ENCODE peak calls at places on chromosomes 7 and 10, in four cellular contexts. F is spleen, Q is suprapubic skin, J is vagina. O is an unnamed sample.

GRCh38 chr7:123557016-123557630 is 495 bp downstream of the NDUFA5 start:
- DNase-seq in J (no peak), Q (no peak), F (no peak), O (no peak)

GRCh38 chr7:22002731-22003130 is 57.0 kb upstream of the CDCA7L start:
- DNase-seq in J (no peak), F (no peak), Q (no peak), O (no peak)

GRCh38 chr10:114970515-114970914 is 32.5 kb downstream of the TRUB1 start:
- DNase-seq in Q (no peak), J (no peak), F (no peak), O (no peak)

GRCh38 chr7:105920766-105921165 is 42.3 kb upstream of the CDHR3 start:
- DNase-seq in Q (no peak), J (no peak), F (no peak), O (no peak)

GRCh38 chr10:7475046-7475860 is 64.4 kb upstream of the SFMBT2 start:
- DNase-seq in Q (no peak), F (no peak), J (no peak), O (no peak)

GRCh38 chr7:36440880-36441279 is 51.2 kb downstream of the ANLN start:
- DNase-seq in F (no peak), J (no peak), Q (no peak), O (no peak)

GRCh38 chr7:42883950-42884349 is 27.9 kb downstream of the C7orf25 start:
- DNase-seq in Q (no peak), F (peak), J (no peak), O (peak)

GRCh38 chr7:150826061-150826849 is 25.7 kb downstream of the TMEM176A start:
- DNase-seq in J (no peak), Q (peak), F (no peak), O (no peak)

GRCh38 chr7:74606909-74607255 is 50.6 kb upstream of the GTF2I start:
- DNase-seq in F (no peak), J (no peak), Q (no peak), O (no peak)

GRCh38 chr7:82904871-82905270 is 257.8 kb downstream of the PCLO start:
- DNase-seq in Q (no peak), F (no peak), J (no peak), O (no peak)

GRCh38 chr10:125734148-125734547 is 14.6 kb downstream of the EDRF1 start:
- DNase-seq in J (no peak), Q (no peak), F (no peak), O (no peak)

GRCh38 chr7:2716906-2717292 is 28.9 kb downstream of the AMZ1 start:
- DNase-seq in Q (no peak), F (no peak), J (no peak), O (no peak)

GRCh38 chr7:90216771-90217170 is 5.2 kb downstream of the STEAP2 start:
- DNase-seq in J (no peak), F (no peak), Q (no peak), O (no peak)

DNA sequence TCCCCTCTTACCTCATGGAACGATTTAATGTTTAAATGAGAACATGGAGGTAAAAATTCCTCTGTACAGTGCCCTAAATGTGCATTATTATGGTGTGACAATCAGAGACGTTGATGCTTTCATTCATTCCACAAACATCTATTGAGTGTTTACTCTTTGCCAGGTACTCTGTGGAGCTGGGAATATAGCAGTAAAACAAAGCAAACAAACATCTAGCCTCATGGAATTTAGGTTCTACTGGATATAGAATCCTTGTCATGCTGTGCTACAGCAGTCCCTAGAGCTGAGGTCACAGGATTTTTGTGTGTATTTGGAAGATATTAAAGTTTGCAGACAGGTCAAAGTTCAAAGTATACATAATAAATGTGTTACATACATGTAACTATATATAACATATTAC is 140.7 kb downstream of the CUBN start:
- DNase-seq in F (no peak), Q (no peak), J (no peak), O (no peak)
- TF ChIP-seq POLR2AphosphoS5 in F (no peak), Q (no peak), J (no peak), O (no peak)

DNA sequence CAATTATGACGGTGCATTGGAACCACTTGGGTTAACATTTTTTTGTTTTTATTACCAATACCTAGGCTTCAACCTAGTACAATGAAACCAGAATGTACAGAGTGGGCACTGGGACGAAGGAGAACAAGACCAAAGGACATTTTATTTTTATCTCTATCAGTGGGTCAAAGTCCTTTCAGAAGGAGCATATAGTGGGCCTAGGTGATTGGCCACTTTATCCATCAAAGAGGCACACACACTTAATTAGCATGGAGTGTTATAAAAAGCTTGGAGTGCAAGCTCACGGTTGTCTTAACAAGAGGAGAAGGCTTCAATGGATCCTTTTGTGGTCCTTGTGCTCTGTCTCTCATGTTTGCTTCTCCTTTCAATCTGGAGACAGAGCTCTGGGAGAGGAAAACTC is at the start of gene CYP2C19:
- DNase-seq in Q (no peak), J (no peak), F (no peak), O (no peak)
- TF ChIP-seq POLR2A in Q (no peak), J (no peak), F (no peak), O (no peak)

DNA sequence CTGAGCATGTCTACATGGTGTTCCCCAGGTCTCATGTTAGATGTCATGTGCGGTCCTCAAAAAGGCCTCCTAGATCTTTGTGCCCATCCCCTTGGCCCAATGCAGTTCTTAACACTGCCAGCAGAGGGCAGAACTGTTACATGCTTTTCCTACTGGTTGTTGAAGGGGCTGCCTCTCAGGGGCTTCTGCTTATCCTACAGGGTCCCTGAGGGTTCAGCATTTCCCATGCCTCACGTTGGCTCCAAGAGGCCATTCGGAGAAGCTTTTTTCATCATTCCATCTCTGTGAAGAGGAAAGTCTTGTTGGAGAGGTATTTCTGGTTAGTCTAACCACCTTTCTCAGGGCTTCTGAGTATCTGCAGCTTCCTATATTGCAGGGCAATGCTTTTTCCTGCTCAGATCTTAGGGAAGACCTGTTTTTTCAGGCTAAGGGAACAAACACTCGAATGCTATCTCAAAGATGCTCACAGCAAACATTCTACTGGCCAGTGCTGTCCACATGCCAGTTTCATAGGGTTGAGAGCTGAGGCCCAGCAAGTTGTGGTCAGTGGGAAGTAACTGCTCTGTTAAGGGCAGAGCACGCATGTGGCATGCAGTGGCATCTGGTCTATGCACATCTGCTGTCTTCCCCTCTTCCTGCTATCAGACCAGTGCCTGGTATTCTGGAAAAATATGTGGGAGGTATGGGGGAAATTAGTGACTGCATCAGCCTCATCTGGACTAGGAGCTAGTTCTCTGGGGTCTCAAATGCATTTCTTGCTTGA is 31.5 kb downstream of the MBL2 start:
- DNase-seq in J (peak), Q (no peak), F (no peak), O (no peak)
- TF ChIP-seq CTCF in J (peak), Q (no peak), F (peak), O (peak)

GRCh38 chr10:11178606-11179221 is 161.0 kb downstream of the CELF2 start:
- DNase-seq in F (peak), J (peak), Q (no peak), O (no peak)
- TF ChIP-seq POLR2AphosphoS5 in F (no peak), J (no peak), Q (no peak), O (no peak)

GRCh38 chr7:102287465-102288146 is 938 bp downstream of the SH2B2 start:
- DNase-seq in Q (no peak), J (no peak), F (peak), O (no peak)

GRCh38 chr7:102285541-102286236 is 979 bp upstream of the SH2B2 start:
- DNase-seq in F (no peak), J (no peak), Q (no peak), O (no peak)

GRCh38 chr7:102287082-102287464 is 405 bp downstream of the SH2B2 start:
- DNase-seq in F (peak), J (no peak), Q (no peak), O (no peak)

GRCh38 chr7:102284891-102285540 is 1.7 kb upstream of the SH2B2 start:
- DNase-seq in Q (no peak), J (no peak), F (peak), O (no peak)

DNA sequence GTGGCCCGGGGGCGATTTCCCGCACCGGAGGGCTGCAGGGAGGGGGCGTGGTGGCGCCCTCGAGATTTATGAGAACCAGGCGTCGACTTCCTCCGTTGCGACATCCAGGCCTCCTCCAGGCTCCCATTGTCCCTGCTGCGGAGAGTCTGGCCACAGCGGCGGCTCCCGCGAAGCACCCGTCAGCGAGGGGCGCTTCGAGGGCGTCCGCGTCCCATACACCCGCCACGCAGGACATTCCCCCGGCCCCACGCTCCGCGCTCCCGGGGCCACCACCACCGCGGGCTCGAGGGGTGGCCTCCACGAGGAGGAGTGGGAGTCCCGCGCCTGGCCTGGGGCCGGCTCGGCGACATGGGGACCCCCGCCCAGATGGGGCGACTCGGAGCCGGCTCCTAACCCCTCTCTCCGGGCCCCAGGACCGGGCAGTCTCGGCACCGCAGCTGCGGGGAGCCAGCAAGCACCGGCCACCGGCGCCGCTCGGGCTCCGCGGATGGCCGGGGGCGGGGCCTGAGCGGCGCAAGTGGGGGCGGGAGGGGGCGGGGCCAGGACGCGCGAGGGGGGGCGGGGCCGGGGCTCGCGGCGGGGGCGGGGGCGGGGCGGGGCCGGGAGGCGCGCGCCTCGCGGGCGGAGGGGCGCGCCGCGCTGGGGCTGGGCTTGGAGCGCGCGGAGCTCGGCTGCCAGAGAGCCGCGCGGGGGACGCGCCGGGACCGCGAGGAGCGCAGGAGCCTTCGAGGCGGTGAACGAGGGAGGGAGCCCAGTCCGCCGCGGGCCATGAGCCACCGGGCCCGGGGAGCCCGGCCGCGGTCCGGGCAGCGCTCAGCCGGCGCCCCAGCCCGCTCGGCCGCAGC is at the start of gene SH2B2:
- DNase-seq in F (peak), Q (peak), J (no peak), O (peak)
- TF ChIP-seq POLR2A in F (no peak), Q (no peak), J (peak), O (peak)

GRCh38 chr10:101444499-101444898 is 90.5 kb downstream of the BTRC start:
- DNase-seq in Q (no peak), F (no peak), J (no peak), O (no peak)

GRCh38 chr10:101444058-101444457 is 90.1 kb downstream of the BTRC start:
- DNase-seq in J (no peak), F (no peak), Q (no peak), O (no peak)

GRCh38 chr10:101441539-101442455 is 87.8 kb downstream of the BTRC start:
- DNase-seq in J (no peak), F (no peak), Q (no peak), O (no peak)

GRCh38 chr10:101438881-101439391 is 85.0 kb downstream of the BTRC start:
- DNase-seq in F (no peak), Q (no peak), J (no peak), O (no peak)

GRCh38 chr10:101442456-101442800 is 88.5 kb downstream of the BTRC start:
- DNase-seq in J (no peak), Q (no peak), F (no peak), O (no peak)
- TF ChIP-seq CTCF in J (no peak), Q (no peak), F (no peak), O (no peak)

DNA sequence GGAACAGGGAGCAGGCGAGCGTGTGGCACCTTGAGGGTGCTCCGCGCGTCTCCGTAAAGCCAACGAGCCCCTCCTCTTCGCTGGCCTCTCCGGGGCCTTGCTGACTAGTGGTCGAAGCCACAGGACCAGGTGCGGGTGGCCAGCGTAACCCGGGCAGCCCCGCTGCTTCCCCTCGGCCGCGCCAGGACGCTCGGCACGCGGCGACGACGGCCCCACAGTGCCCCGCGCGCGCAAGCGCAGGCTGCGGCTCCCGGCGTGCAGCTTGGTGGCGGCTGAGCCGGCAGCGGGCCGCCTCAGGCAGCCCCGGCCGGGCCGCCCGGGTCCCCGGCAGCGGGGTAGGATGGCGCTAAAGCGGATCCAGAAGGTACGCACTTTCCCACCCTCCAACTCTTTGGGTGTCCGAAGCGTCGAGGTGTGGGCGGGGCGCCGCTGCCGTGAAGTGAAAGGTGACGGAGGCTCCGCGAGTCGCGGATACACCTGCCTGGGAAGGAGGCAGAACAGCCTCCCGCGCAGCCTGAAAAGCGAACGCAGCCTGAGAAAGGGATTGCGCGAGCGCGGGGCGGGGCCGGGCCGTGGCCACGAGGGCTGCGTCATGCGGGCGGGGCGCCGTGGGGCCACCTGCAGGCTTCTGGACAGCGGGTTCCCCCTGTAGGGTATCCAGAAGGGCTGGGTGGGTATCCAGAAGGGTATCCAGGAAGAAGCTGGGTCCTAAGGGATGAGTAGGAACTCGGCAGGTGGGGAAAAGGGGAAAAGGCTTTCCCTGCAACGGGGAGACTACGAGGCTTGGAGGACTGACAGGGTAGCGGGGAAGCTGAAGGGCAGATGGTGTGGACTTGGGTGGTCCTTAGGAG is at the start of gene UBE2D4:
- DNase-seq in F (peak), J (no peak), Q (peak), O (peak)
- TF ChIP-seq POLR2AphosphoS5 in F (peak), J (peak), Q (peak), O (peak)

GRCh38 chr7:46776790-46777189 is 805.1 kb downstream of the TNS3 start:
- DNase-seq in Q (no peak), F (no peak), J (no peak), O (no peak)
- TF ChIP-seq POLR2A in Q (no peak), F (no peak), J (no peak), O (no peak)

GRCh38 chr10:75175046-75175445 is 35.5 kb upstream of the VDAC2 start:
- DNase-seq in F (no peak), Q (no peak), J (no peak), O (no peak)

GRCh38 chr10:75166623-75166972 is 44.0 kb upstream of the VDAC2 start:
- DNase-seq in F (no peak), Q (no peak), J (no peak), O (no peak)

GRCh38 chr10:75165684-75166622 is 44.6 kb upstream of the VDAC2 start:
- DNase-seq in F (no peak), Q (no peak), J (no peak), O (no peak)

GRCh38 chr10:75168275-75168674 is 42.3 kb upstream of the VDAC2 start:
- DNase-seq in J (no peak), F (no peak), Q (no peak), O (no peak)

DNA sequence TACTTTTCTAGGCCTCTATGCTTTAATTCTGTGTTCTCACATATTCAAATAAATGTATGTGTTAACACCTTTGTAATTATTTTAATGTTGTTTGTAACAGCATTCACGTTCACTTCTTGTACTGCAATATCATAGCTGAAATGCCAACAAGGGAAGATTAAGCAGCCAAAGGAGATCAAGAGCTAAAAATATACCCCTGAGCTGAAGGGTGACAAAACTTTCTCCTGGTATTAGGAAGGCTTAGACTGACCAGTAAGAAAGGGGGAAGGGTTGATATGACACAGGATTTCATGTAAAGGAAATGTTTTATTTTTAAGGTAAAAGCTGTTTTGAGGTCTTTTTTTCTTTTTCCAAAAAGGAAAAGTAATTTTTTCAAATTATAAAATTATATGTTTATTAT is 40.4 kb upstream of the VDAC2 start:
- DNase-seq in J (no peak), Q (no peak), F (no peak), O (no peak)
- TF ChIP-seq CTCF in J (no peak), Q (no peak), F (no peak), O (no peak)

DNA sequence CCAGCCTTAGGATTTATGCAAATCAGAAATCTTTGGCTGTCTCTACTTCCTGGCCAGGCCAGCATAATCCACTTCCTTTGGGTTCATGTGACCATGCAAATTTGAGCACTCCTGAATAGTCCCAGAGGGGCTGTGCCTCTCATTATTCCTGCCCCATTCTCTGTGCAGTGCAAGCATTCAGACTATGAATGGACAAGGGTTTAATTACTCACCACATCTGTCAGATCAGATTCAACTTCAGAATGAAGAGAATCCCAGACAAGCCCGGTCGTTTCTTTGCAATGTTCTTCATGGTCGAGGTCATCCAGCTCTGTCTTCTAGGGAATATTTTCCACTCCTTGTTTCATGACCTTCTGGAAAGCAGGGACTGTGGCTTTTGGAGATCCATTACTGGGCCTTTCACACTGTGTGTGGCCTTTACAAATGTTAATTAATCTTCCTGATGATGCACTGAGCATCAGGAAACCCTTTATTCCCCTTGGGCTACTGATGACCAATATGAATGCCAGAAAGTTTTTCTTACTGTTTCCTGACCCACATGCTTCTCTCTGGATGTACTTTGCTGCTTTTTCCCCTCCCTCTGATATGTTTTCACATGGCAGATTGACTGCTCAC is 217.7 kb upstream of the TCF7L2 start:
- DNase-seq in J (no peak), F (no peak), Q (no peak), O (no peak)
- TF ChIP-seq POLR2AphosphoS5 in J (no peak), F (no peak), Q (no peak), O (no peak)